ENCODE peak calls at places on chromosomes 2 and 18, in nine cellular contexts. One of them, this sample, is unnamed.

GRCh38 chr18:5425721-5426120 is 118.1 kb downstream of the EPB41L3 start:
- DNase-seq in uterus: no peak
- DNase-seq in tibial nerve: no peak
- DNase-seq in A673: no peak
- DNase-seq in CD4-positive, alpha-beta memory T cell: no peak
- DNase-seq in CD8-positive, alpha-beta memory T cell: no peak
- DNase-seq in mesendoderm: no peak
- DNase-seq in Karpas-422: no peak
- DNase-seq in substantia nigra: no peak
- DNase-seq in this sample: no peak

GRCh38 chr2:132977812-132978529 is 308.0 kb upstream of the LYPD1 start:
- DNase-seq in uterus: no peak
- DNase-seq in tibial nerve: no peak
- DNase-seq in A673: peak; percentile 94
- DNase-seq in CD4-positive, alpha-beta memory T cell: no peak
- DNase-seq in CD8-positive, alpha-beta memory T cell: no peak
- DNase-seq in mesendoderm: no peak
- DNase-seq in Karpas-422: no peak
- DNase-seq in substantia nigra: no peak
- DNase-seq in this sample: no peak

GRCh38 chr2:227125506-227125905 is 38.5 kb downstream of the COL4A4 start:
- DNase-seq in uterus: no peak
- DNase-seq in tibial nerve: no peak
- DNase-seq in A673: no peak
- DNase-seq in CD4-positive, alpha-beta memory T cell: no peak
- DNase-seq in CD8-positive, alpha-beta memory T cell: no peak
- DNase-seq in mesendoderm: peak; percentile 64
- DNase-seq in Karpas-422: no peak
- DNase-seq in substantia nigra: no peak
- DNase-seq in this sample: no peak

GRCh38 chr2:70371753-70372152 is 69.9 kb upstream of the FAM136A start:
- DNase-seq in uterus: no peak
- DNase-seq in tibial nerve: no peak
- DNase-seq in A673: peak; percentile 87
- DNase-seq in CD4-positive, alpha-beta memory T cell: no peak
- DNase-seq in CD8-positive, alpha-beta memory T cell: no peak
- DNase-seq in mesendoderm: no peak
- DNase-seq in Karpas-422: no peak
- DNase-seq in substantia nigra: no peak
- DNase-seq in this sample: no peak

GRCh38 chr2:46866770-46867246 is 48.8 kb downstream of the MCFD2 start:
- DNase-seq in uterus: peak; percentile 59
- DNase-seq in tibial nerve: no peak
- DNase-seq in A673: no peak
- DNase-seq in CD4-positive, alpha-beta memory T cell: no peak
- DNase-seq in CD8-positive, alpha-beta memory T cell: no peak
- DNase-seq in mesendoderm: no peak
- DNase-seq in Karpas-422: no peak
- DNase-seq in substantia nigra: no peak
- DNase-seq in this sample: no peak

GRCh38 chr2:69581774-69582581 is 61.6 kb downstream of the AAK1 start:
- DNase-seq in uterus: no peak
- DNase-seq in tibial nerve: no peak
- DNase-seq in A673: peak; percentile 28
- DNase-seq in CD4-positive, alpha-beta memory T cell: no peak
- DNase-seq in CD8-positive, alpha-beta memory T cell: peak; percentile 22
- DNase-seq in mesendoderm: peak; percentile 68
- DNase-seq in Karpas-422: no peak
- DNase-seq in substantia nigra: no peak
- DNase-seq in this sample: no peak

GRCh38 chr2:201831469-201831868 is 25.1 kb downstream of the CDK15 start:
- DNase-seq in uterus: no peak
- DNase-seq in tibial nerve: no peak
- DNase-seq in A673: no peak
- DNase-seq in CD4-positive, alpha-beta memory T cell: no peak
- DNase-seq in CD8-positive, alpha-beta memory T cell: no peak
- DNase-seq in mesendoderm: no peak
- DNase-seq in Karpas-422: no peak
- DNase-seq in substantia nigra: no peak
- DNase-seq in this sample: no peak

GRCh38 chr2:105581568-105581944 is 163.2 kb upstream of the NCK2 start:
- DNase-seq in uterus: no peak
- DNase-seq in tibial nerve: no peak
- DNase-seq in A673: no peak
- DNase-seq in CD4-positive, alpha-beta memory T cell: no peak
- DNase-seq in CD8-positive, alpha-beta memory T cell: no peak
- DNase-seq in mesendoderm: no peak
- DNase-seq in Karpas-422: no peak
- DNase-seq in substantia nigra: no peak
- DNase-seq in this sample: no peak

GRCh38 chr2:219636144-219636915 is 8.9 kb downstream of the SLC4A3 start:
- DNase-seq in uterus: no peak
- DNase-seq in tibial nerve: no peak
- DNase-seq in A673: no peak
- DNase-seq in CD4-positive, alpha-beta memory T cell: no peak
- DNase-seq in CD8-positive, alpha-beta memory T cell: no peak
- DNase-seq in mesendoderm: no peak
- DNase-seq in Karpas-422: no peak
- DNase-seq in substantia nigra: no peak
- DNase-seq in this sample: no peak

GRCh38 chr2:37619957-37620295 is 51.5 kb downstream of the CDC42EP3 start:
- DNase-seq in uterus: no peak
- DNase-seq in tibial nerve: no peak
- DNase-seq in A673: no peak
- DNase-seq in CD4-positive, alpha-beta memory T cell: no peak
- DNase-seq in CD8-positive, alpha-beta memory T cell: no peak
- DNase-seq in mesendoderm: no peak
- DNase-seq in Karpas-422: no peak
- DNase-seq in substantia nigra: no peak
- DNase-seq in this sample: no peak

GRCh38 chr18:62420513-62421209 is 95.6 kb downstream of the TNFRSF11A start:
- DNase-seq in uterus: no peak
- DNase-seq in tibial nerve: no peak
- DNase-seq in A673: peak; percentile 56
- DNase-seq in CD4-positive, alpha-beta memory T cell: peak; percentile 65
- DNase-seq in CD8-positive, alpha-beta memory T cell: peak; percentile 58
- DNase-seq in mesendoderm: no peak
- DNase-seq in Karpas-422: peak; percentile 65
- DNase-seq in substantia nigra: no peak
- DNase-seq in this sample: no peak

GRCh38 chr2:84989422-84989821 is 18.5 kb downstream of the KCMF1 start:
- DNase-seq in uterus: no peak
- DNase-seq in tibial nerve: no peak
- DNase-seq in A673: no peak
- DNase-seq in CD4-positive, alpha-beta memory T cell: no peak
- DNase-seq in CD8-positive, alpha-beta memory T cell: no peak
- DNase-seq in mesendoderm: no peak
- DNase-seq in Karpas-422: no peak
- DNase-seq in substantia nigra: no peak
- DNase-seq in this sample: no peak

GRCh38 chr2:201959626-201960025 is 74.0 kb upstream of the FZD7 start:
- DNase-seq in uterus: no peak
- DNase-seq in tibial nerve: no peak
- DNase-seq in A673: no peak
- DNase-seq in CD4-positive, alpha-beta memory T cell: no peak
- DNase-seq in CD8-positive, alpha-beta memory T cell: no peak
- DNase-seq in mesendoderm: no peak
- DNase-seq in Karpas-422: no peak
- DNase-seq in substantia nigra: no peak
- DNase-seq in this sample: no peak

GRCh38 chr18:59383831-59384230 is 24.8 kb upstream of the LMAN1 start:
- DNase-seq in uterus: no peak
- DNase-seq in tibial nerve: no peak
- DNase-seq in A673: no peak
- DNase-seq in CD4-positive, alpha-beta memory T cell: no peak
- DNase-seq in CD8-positive, alpha-beta memory T cell: no peak
- DNase-seq in mesendoderm: no peak
- DNase-seq in Karpas-422: no peak
- DNase-seq in substantia nigra: no peak
- DNase-seq in this sample: no peak
- H3K27ac ChIP-seq in uterus: no peak overlapping the region
- H3K27ac ChIP-seq in tibial nerve: no peak overlapping the region
- H3K27ac ChIP-seq in A673: no peak overlapping the region
- H3K27ac ChIP-seq in CD4-positive, alpha-beta memory T cell: no peak overlapping the region
- H3K27ac ChIP-seq in CD8-positive, alpha-beta memory T cell: no peak overlapping the region
- H3K27ac ChIP-seq in mesendoderm: no peak overlapping the region
- H3K27ac ChIP-seq in Karpas-422: no peak overlapping the region
- H3K27ac ChIP-seq in substantia nigra: no peak overlapping the region
- H3K27ac ChIP-seq in this sample: no peak overlapping the region

GRCh38 chr18:12595571-12596255 is 62.2 kb downstream of the SPIRE1 start:
- DNase-seq in uterus: no peak
- DNase-seq in tibial nerve: no peak
- DNase-seq in A673: no peak
- DNase-seq in CD4-positive, alpha-beta memory T cell: no peak
- DNase-seq in CD8-positive, alpha-beta memory T cell: no peak
- DNase-seq in mesendoderm: no peak
- DNase-seq in Karpas-422: no peak
- DNase-seq in substantia nigra: no peak
- DNase-seq in this sample: no peak
- H3K27ac ChIP-seq in uterus: no peak overlapping the region
- H3K27ac ChIP-seq in tibial nerve: peak overlapping the region; percentile 81
- H3K27ac ChIP-seq in A673: no peak overlapping the region
- H3K27ac ChIP-seq in CD4-positive, alpha-beta memory T cell: no peak overlapping the region
- H3K27ac ChIP-seq in CD8-positive, alpha-beta memory T cell: no peak overlapping the region
- H3K27ac ChIP-seq in mesendoderm: no peak overlapping the region
- H3K27ac ChIP-seq in Karpas-422: no peak overlapping the region
- H3K27ac ChIP-seq in substantia nigra: no peak overlapping the region
- H3K27ac ChIP-seq in this sample: no peak overlapping the region

GRCh38 chr2:9142551-9143263 is 63.9 kb upstream of the ASAP2 start:
- DNase-seq in uterus: peak; percentile 94
- DNase-seq in tibial nerve: peak; percentile 70
- DNase-seq in A673: peak; percentile 93
- DNase-seq in CD4-positive, alpha-beta memory T cell: peak; percentile 68
- DNase-seq in CD8-positive, alpha-beta memory T cell: peak; percentile 66
- DNase-seq in mesendoderm: peak; percentile 98
- DNase-seq in Karpas-422: peak; percentile 84
- DNase-seq in substantia nigra: peak; percentile 42
- DNase-seq in this sample: peak; percentile 90

GRCh38 chr2:9144617-9145016 is 62.0 kb upstream of the ASAP2 start:
- DNase-seq in uterus: no peak
- DNase-seq in tibial nerve: no peak
- DNase-seq in A673: no peak
- DNase-seq in CD4-positive, alpha-beta memory T cell: no peak
- DNase-seq in CD8-positive, alpha-beta memory T cell: no peak
- DNase-seq in mesendoderm: no peak
- DNase-seq in Karpas-422: no peak
- DNase-seq in substantia nigra: no peak
- DNase-seq in this sample: no peak

GRCh38 chr2:9141706-9142460 is 64.7 kb upstream of the ASAP2 start:
- DNase-seq in uterus: no peak
- DNase-seq in tibial nerve: no peak
- DNase-seq in A673: no peak
- DNase-seq in CD4-positive, alpha-beta memory T cell: no peak
- DNase-seq in CD8-positive, alpha-beta memory T cell: no peak
- DNase-seq in mesendoderm: no peak
- DNase-seq in Karpas-422: no peak
- DNase-seq in substantia nigra: no peak
- DNase-seq in this sample: no peak

GRCh38 chr2:9144047-9144446 is 62.6 kb upstream of the ASAP2 start:
- DNase-seq in uterus: no peak
- DNase-seq in tibial nerve: no peak
- DNase-seq in A673: no peak
- DNase-seq in CD4-positive, alpha-beta memory T cell: no peak
- DNase-seq in CD8-positive, alpha-beta memory T cell: no peak
- DNase-seq in mesendoderm: no peak
- DNase-seq in Karpas-422: no peak
- DNase-seq in substantia nigra: no peak
- DNase-seq in this sample: no peak

DNA sequence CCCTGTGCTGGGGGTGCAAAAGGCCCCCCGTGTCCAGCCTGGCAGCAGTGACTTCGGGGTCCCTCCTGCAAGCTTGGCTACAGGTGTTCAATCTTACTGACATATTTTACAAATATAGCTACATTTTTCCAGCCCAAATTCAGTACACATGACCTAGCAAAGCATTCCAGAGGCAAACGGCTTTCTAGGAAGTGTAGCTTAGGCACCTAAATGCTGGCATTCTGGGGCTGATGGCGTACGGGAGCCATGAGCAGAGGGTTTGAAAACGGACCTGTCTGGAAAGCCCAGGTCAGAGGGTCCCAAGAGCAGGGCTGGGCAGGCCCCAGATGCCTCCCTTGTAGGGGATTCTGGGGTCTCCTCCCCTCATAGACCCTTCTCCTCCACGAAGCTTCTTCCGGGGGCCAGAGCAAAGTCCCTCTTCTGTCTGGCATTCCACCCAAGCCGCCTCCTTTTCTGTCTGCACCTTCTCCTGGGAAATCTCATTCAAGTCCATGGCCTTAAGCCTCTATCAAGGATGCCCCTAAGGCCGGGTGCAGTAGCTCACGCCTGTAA is 63.3 kb upstream of the ASAP2 start:
- DNase-seq in uterus: no peak
- DNase-seq in tibial nerve: no peak
- DNase-seq in A673: no peak
- DNase-seq in CD4-positive, alpha-beta memory T cell: no peak
- DNase-seq in CD8-positive, alpha-beta memory T cell: no peak
- DNase-seq in mesendoderm: no peak
- DNase-seq in Karpas-422: no peak
- DNase-seq in substantia nigra: no peak
- DNase-seq in this sample: no peak
- H3K27ac ChIP-seq in uterus: peak overlapping the region; percentile 72
- H3K27ac ChIP-seq in tibial nerve: peak overlapping the region; percentile 72
- H3K27ac ChIP-seq in A673: no peak overlapping the region
- H3K27ac ChIP-seq in CD4-positive, alpha-beta memory T cell: no peak overlapping the region
- H3K27ac ChIP-seq in CD8-positive, alpha-beta memory T cell: no peak overlapping the region
- H3K27ac ChIP-seq in mesendoderm: no peak overlapping the region
- H3K27ac ChIP-seq in Karpas-422: no peak overlapping the region
- H3K27ac ChIP-seq in substantia nigra: no peak overlapping the region
- H3K27ac ChIP-seq in this sample: no peak overlapping the region

GRCh38 chr18:360676-361075 is 92.8 kb upstream of the THOC1 start:
- DNase-seq in uterus: no peak
- DNase-seq in tibial nerve: no peak
- DNase-seq in A673: no peak
- DNase-seq in CD4-positive, alpha-beta memory T cell: no peak
- DNase-seq in CD8-positive, alpha-beta memory T cell: no peak
- DNase-seq in mesendoderm: no peak
- DNase-seq in Karpas-422: no peak
- DNase-seq in substantia nigra: no peak
- DNase-seq in this sample: no peak

GRCh38 chr18:361941-362913 is 94.4 kb upstream of the THOC1 start:
- DNase-seq in uterus: peak; percentile 61
- DNase-seq in tibial nerve: peak; percentile 23
- DNase-seq in A673: peak; percentile 26
- DNase-seq in CD4-positive, alpha-beta memory T cell: no peak
- DNase-seq in CD8-positive, alpha-beta memory T cell: no peak
- DNase-seq in mesendoderm: peak; percentile 51
- DNase-seq in Karpas-422: no peak
- DNase-seq in substantia nigra: no peak
- DNase-seq in this sample: no peak

GRCh38 chr18:362914-363295 is 95.1 kb upstream of the THOC1 start:
- DNase-seq in uterus: no peak
- DNase-seq in tibial nerve: no peak
- DNase-seq in A673: no peak
- DNase-seq in CD4-positive, alpha-beta memory T cell: no peak
- DNase-seq in CD8-positive, alpha-beta memory T cell: no peak
- DNase-seq in mesendoderm: no peak
- DNase-seq in Karpas-422: no peak
- DNase-seq in substantia nigra: no peak
- DNase-seq in this sample: no peak

GRCh38 chr18:363327-364115 is 95.7 kb upstream of the THOC1 start:
- DNase-seq in uterus: no peak
- DNase-seq in tibial nerve: no peak
- DNase-seq in A673: peak; percentile 38
- DNase-seq in CD4-positive, alpha-beta memory T cell: no peak
- DNase-seq in CD8-positive, alpha-beta memory T cell: no peak
- DNase-seq in mesendoderm: no peak
- DNase-seq in Karpas-422: no peak
- DNase-seq in substantia nigra: no peak
- DNase-seq in this sample: no peak

GRCh38 chr18:361100-361732 is 93.4 kb upstream of the THOC1 start:
- DNase-seq in uterus: no peak
- DNase-seq in tibial nerve: no peak
- DNase-seq in A673: no peak
- DNase-seq in CD4-positive, alpha-beta memory T cell: no peak
- DNase-seq in CD8-positive, alpha-beta memory T cell: no peak
- DNase-seq in mesendoderm: no peak
- DNase-seq in Karpas-422: no peak
- DNase-seq in substantia nigra: no peak
- DNase-seq in this sample: no peak
- H3K27ac ChIP-seq in uterus: no peak overlapping the region
- H3K27ac ChIP-seq in tibial nerve: no peak overlapping the region
- H3K27ac ChIP-seq in A673: no peak overlapping the region
- H3K27ac ChIP-seq in CD4-positive, alpha-beta memory T cell: no peak overlapping the region
- H3K27ac ChIP-seq in CD8-positive, alpha-beta memory T cell: no peak overlapping the region
- H3K27ac ChIP-seq in mesendoderm: no peak overlapping the region
- H3K27ac ChIP-seq in Karpas-422: no peak overlapping the region
- H3K27ac ChIP-seq in substantia nigra: no peak overlapping the region
- H3K27ac ChIP-seq in this sample: no peak overlapping the region

This sample was measured in naive thymus-derived CD4-positive, alpha-beta T cell.